ENCODE peak calls at places on chromosomes 2 and 18, in seven cellular contexts. T is sigmoid colon, X is stomach, B is SK-N-SH, P is HepG2, O is transverse colon, A is suprapubic skin. R is an unnamed sample. For H3K4me1, the result is how much of the 10 kb centered on the place peaks cover.

GRCh38 chr2:2542966-2543555 is 212.0 kb upstream of the MYT1L start:
- DNase-seq in T (no peak), X (no peak), B (no peak), P (no peak), O (no peak), A (no peak), R (no peak)

GRCh38 chr2:29278964-29279363 is 163.7 kb downstream of the CLIP4 start:
- DNase-seq in T (peak), X (no peak), B (no peak), P (no peak), O (no peak), A (no peak), R (no peak)

GRCh38 chr18:50079571-50080295 is 115.2 kb downstream of the MYO5B start:
- DNase-seq in T (peak), X (peak), B (no peak), P (no peak), O (peak), A (no peak), R (no peak)

GRCh38 chr2:178767099-178768060 is 39.8 kb downstream of the TTN start:
- DNase-seq in T (no peak), X (no peak), B (no peak), P (no peak), O (no peak), A (no peak), R (no peak)

GRCh38 chr18:33282709-33283333 is 157.7 kb downstream of the CCDC178 start:
- DNase-seq in T (no peak), X (no peak), B (no peak), P (no peak), O (no peak), A (no peak), R (no peak)

GRCh38 chr2:131143803-131144202 is 38.7 kb downstream of the PLEKHB2 start:
- DNase-seq in T (no peak), X (no peak), B (no peak), P (no peak), O (no peak), A (no peak), R (no peak)

GRCh38 chr2:145874466-145874865 is 1354.5 kb upstream of the ZEB2 start:
- DNase-seq in T (no peak), X (no peak), B (no peak), P (no peak), O (no peak), A (no peak), R (no peak)

GRCh38 chr18:2967820-2968219 is 45.1 kb downstream of the LPIN2 start:
- DNase-seq in T (no peak), X (no peak), B (no peak), P (no peak), O (no peak), A (no peak), R (no peak)

GRCh38 chr2:125405816-125406215 is 1250.1 kb upstream of the GYPC start:
- DNase-seq in T (no peak), X (no peak), B (no peak), P (peak), O (no peak), A (no peak), R (no peak)

GRCh38 chr18:10230072-10230471 is 224.4 kb upstream of the APCDD1 start:
- DNase-seq in T (no peak), X (no peak), B (no peak), P (peak), O (no peak), A (no peak), R (no peak)

GRCh38 chr2:126720647-126721046 is 64.7 kb downstream of the GYPC start:
- DNase-seq in T (no peak), X (no peak), B (no peak), P (no peak), O (no peak), A (no peak), R (no peak)

GRCh38 chr18:45110577-45111506 is 430.2 kb downstream of the SETBP1 start:
- DNase-seq in T (peak), X (no peak), B (no peak), P (no peak), O (no peak), A (no peak), R (no peak)

GRCh38 chr18:46332956-46333355 is 228.8 kb downstream of the HAUS1 start:
- DNase-seq in T (no peak), X (no peak), B (peak), P (no peak), O (no peak), A (peak), R (no peak)

GRCh38 chr18:51666717-51667320 is 469.3 kb upstream of the MEX3C start:
- DNase-seq in T (peak), X (peak), B (peak), P (no peak), O (no peak), A (no peak), R (no peak)

GRCh38 chr2:28624798-28625701 is 126.6 kb upstream of the PPP1CB start:
- DNase-seq in T (peak), X (peak), B (no peak), P (peak), O (peak), A (no peak), R (peak)

GRCh38 chr2:26925100-26925791 is 45.2 kb upstream of the MAPRE3 start:
- DNase-seq in T (no peak), X (no peak), B (no peak), P (peak), O (no peak), A (no peak), R (no peak)

GRCh38 chr2:26917135-26917836 is 53.2 kb upstream of the MAPRE3 start:
- DNase-seq in T (no peak), X (no peak), B (no peak), P (no peak), O (no peak), A (no peak), R (no peak)

GRCh38 chr2:26924731-26925099 is 45.7 kb upstream of the MAPRE3 start:
- DNase-seq in T (no peak), X (no peak), B (no peak), P (no peak), O (no peak), A (no peak), R (no peak)

GRCh38 chr2:26922638-26923466 is 47.6 kb upstream of the MAPRE3 start:
- DNase-seq in T (peak), X (peak), B (peak), P (peak), O (peak), A (no peak), R (no peak)

GRCh38 chr2:26921323-26921722 is 49.1 kb upstream of the MAPRE3 start:
- DNase-seq in T (no peak), X (no peak), B (no peak), P (no peak), O (no peak), A (no peak), R (no peak)
- TF ChIP-seq POLR2AphosphoS5 in T (no peak), X (no peak), B (no peak), P (no peak), O (no peak), A (no peak), R (no peak)

GRCh38 chr2:241188386-241189092 is at the start of gene ANO7:
- DNase-seq in T (no peak), X (peak), B (no peak), P (no peak), O (peak), A (no peak), R (peak)
- TF ChIP-seq EP300 in T (no peak), X (no peak), B (no peak), P (no peak), O (no peak), A (no peak), R (no peak)

DNA sequence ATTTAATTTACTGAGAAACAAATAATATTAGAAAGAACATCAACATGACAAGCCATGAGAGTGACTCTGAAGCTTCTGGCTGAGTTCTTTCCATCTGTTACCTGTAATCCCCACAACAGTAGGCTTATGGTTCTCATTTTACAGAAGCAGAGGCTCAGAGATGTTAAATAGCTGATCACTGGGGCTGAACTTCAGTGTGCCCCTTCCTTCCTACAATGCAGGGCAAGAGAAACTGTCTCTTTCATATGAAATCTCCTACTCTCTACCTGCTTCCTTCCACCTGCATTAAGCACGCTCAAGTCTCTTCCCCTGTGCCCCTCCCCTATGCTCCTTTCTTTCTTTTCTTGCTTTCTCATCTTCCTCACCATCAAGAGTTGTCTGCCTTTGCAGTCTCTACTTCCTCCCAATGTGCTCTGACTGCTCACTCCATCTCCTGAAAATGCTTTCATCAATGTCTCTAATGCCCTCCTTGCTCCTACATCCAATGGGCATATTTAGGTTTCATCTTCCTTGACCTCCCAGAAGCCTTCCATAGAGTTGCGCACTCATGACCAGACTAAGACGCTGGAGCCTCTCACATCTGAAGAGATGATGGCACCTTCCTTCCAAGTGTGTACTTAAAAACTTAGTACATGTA is 23.7 kb downstream of the APOB start:
- DNase-seq in T (no peak), X (no peak), B (no peak), P (no peak), O (no peak), A (no peak), R (no peak)
- H3K4me1 ChIP-seq in T (under half), X (under half), B (under half), P (half or more), O (under half), A (under half), R (under half)

GRCh38 chr2:64228126-64228678 is 84.0 kb upstream of the PELI1 start:
- DNase-seq in T (peak), X (peak), B (peak), P (peak), O (peak), A (peak), R (peak)
- TF ChIP-seq POLR2AphosphoS5 in T (peak), X (peak), B (no peak), P (no peak), O (peak), A (peak), R (peak)

GRCh38 chr2:171087547-171087946 is 73.1 kb downstream of the TLK1 start:
- DNase-seq in T (no peak), X (no peak), B (no peak), P (no peak), O (no peak), A (no peak), R (no peak)
- TF ChIP-seq EP300 in T (no peak), X (no peak), B (no peak), P (no peak), O (no peak), A (no peak), R (no peak)

GRCh38 chr2:70767094-70767698 is 804 bp downstream of the ADD2 start:
- DNase-seq in T (no peak), X (no peak), B (peak), P (no peak), O (no peak), A (no peak), R (no peak)

GRCh38 chr2:70767699-70768584 is at the start of gene ADD2:
- DNase-seq in T (no peak), X (no peak), B (peak), P (no peak), O (peak), A (no peak), R (peak)

GRCh38 chr2:70768585-70769085 is 635 bp upstream of the ADD2 start:
- DNase-seq in T (no peak), X (no peak), B (no peak), P (no peak), O (no peak), A (no peak), R (no peak)

GRCh38 chr2:70765507-70765906 is 2.5 kb downstream of the ADD2 start:
- DNase-seq in T (no peak), X (no peak), B (no peak), P (no peak), O (no peak), A (no peak), R (no peak)

DNA sequence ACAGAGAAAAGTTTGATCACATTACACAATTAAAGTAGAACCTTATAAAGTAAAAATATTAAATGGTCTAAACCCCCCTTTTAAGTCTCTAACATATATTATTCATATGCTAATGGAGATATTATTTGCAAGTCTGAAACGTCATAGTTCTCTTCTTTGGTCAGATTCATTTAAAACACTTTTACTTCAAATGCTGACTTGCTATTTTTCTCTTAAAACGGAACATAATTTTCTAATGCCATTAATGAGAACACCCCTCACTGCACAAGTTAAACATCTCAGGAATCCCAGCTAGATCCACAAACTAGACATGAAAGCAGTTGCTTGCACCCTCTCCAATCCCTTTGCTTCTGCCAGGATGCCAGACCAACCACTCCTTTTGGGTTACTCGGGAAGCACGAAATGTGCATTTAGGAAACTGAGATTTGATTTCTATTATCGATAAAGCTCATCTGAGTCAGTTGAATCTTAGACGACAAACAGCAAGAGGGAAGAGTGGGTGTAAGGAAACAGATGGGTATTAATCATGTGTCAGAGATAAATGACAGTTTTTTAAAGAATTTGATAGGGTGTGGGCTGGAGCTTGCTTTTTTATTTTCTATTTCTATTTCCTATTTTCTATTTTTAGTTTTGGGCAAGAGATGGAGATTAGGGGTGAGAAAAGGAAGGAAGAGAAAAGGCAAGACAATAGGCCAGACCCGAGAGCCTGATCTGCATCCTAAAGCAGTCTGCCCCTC is 1.5 kb downstream of the ADD2 start:
- DNase-seq in T (no peak), X (no peak), B (no peak), P (no peak), O (no peak), A (no peak), R (no peak)
- H3K4me1 ChIP-seq in T (under half), X (under half), B (under half), P (under half), O (under half), A (under half), R (under half)